ENCODE peak calls at places on chromosomes 16 and 17, in ten cellular contexts. H, Q, A, C, P, Y, E, V, Z and G are unnamed samples.

GRCh38 chr17:50808413-50808812 is 27.0 kb upstream of the WFIKKN2 start:
- DNase-seq in A (no peak), Y (no peak), H (no peak), P (no peak), C (no peak), Z (no peak), E (no peak), Q (no peak), V (no peak), G (no peak)

GRCh38 chr16:79093554-79093967 is 507.0 kb downstream of the MAF start:
- DNase-seq in A (no peak), P (no peak), H (no peak), C (no peak), Y (peak), Q (no peak), V (peak), Z (peak), E (no peak), G (no peak)

GRCh38 chr17:41627316-41628072 is 3.1 kb upstream of the KRT17 start:
- DNase-seq in Y (no peak), P (no peak), A (no peak), H (no peak), E (no peak), V (no peak), Q (no peak), C (no peak), Z (no peak), G (no peak)

GRCh38 chr17:10077561-10078299 is 120.7 kb downstream of the GAS7 start:
- DNase-seq in Q (no peak), E (no peak), Z (no peak), H (no peak), C (no peak), V (no peak), Y (no peak), A (no peak), P (no peak), G (no peak)

GRCh38 chr16:89602273-89602951 is 11.0 kb upstream of the DPEP1 start:
- DNase-seq in Y (peak), H (peak), P (peak), C (peak), Q (peak), E (no peak), V (no peak), A (peak), Z (peak), G (peak)

GRCh38 chr17:31156326-31156725 is 61.5 kb downstream of the NF1 start:
- DNase-seq in P (no peak), V (no peak), Z (no peak), Q (no peak), C (peak), Y (no peak), E (no peak), H (no peak), A (no peak), G (no peak)

GRCh38 chr17:5545051-5545987 is 39.0 kb downstream of the NLRP1 start:
- DNase-seq in H (no peak), P (peak), Y (no peak), Z (no peak), C (peak), V (no peak), E (no peak), Q (no peak), A (no peak), G (no peak)

GRCh38 chr16:48526058-48526957 is 83.7 kb downstream of the N4BP1 start:
- DNase-seq in Z (peak), A (no peak), Y (no peak), E (no peak), C (peak), P (peak), H (no peak), V (no peak), Q (no peak), G (no peak)

GRCh38 chr17:47239663-47240374 is 13.8 kb upstream of the ITGB3 start:
- DNase-seq in Z (no peak), V (peak), C (peak), P (peak), Y (no peak), A (peak), H (peak), E (peak), Q (no peak), G (no peak)

GRCh38 chr16:20611350-20611902 is 35.3 kb upstream of the ACSM2B start:
- DNase-seq in E (peak), Q (no peak), Y (no peak), C (no peak), H (no peak), V (peak), P (peak), A (peak), Z (no peak), G (no peak)